ENCODE peak calls at places on chromosomes 6 and 20, in five cellular contexts. M, G, D, T and I are unnamed samples. For H3K4me1, the result is how much of the 10 kb centered on the place peaks cover.

GRCh38 chr20:51481311-51481997 is 61.1 kb downstream of the NFATC2 start:
- DNase-seq in M (no peak), G (no peak), D (no peak), T (no peak), I (no peak)

GRCh38 chr6:119283214-119283613 is 66.3 kb downstream of the MAN1A1 start:
- DNase-seq in M (no peak), G (no peak), D (no peak), T (no peak), I (no peak)

GRCh38 chr6:109491207-109491938 is 8.4 kb upstream of the ZBTB24 start:
- DNase-seq in M (no peak), G (no peak), D (no peak), T (no peak), I (no peak)

GRCh38 chr6:156190270-156190669 is 586.9 kb upstream of the ARID1B start:
- DNase-seq in M (no peak), G (no peak), D (no peak), T (no peak), I (no peak)

GRCh38 chr20:25321262-25321831 is 69.3 kb downstream of the ABHD12 start:
- DNase-seq in M (peak), G (no peak), D (no peak), T (no peak), I (no peak)

GRCh38 chr6:104558746-104559145 is 301.0 kb downstream of the HACE1 start:
- DNase-seq in M (no peak), G (no peak), D (no peak), T (no peak), I (no peak)

GRCh38 chr6:98957440-98957839 is 9.7 kb upstream of the FBXL4 start:
- DNase-seq in M (no peak), G (peak), D (no peak), T (no peak), I (no peak)

GRCh38 chr6:12483712-12484111 is 193.6 kb downstream of the EDN1 start:
- DNase-seq in M (no peak), G (peak), D (no peak), T (no peak), I (no peak)

GRCh38 chr6:6455272-6455671 is 133.2 kb upstream of the LY86 start:
- DNase-seq in M (no peak), G (no peak), D (no peak), T (no peak), I (no peak)

GRCh38 chr6:4031442-4031841 is 47.5 kb downstream of the FAM217A start:
- DNase-seq in M (no peak), G (no peak), D (no peak), T (no peak), I (no peak)
- H3K4me1 ChIP-seq in M (under half), G (under half), D (under half), T (under half), I (under half)

GRCh38 chr20:53749499-53749898 is 155.9 kb upstream of the ZNF217 start:
- DNase-seq in M (no peak), G (no peak), D (no peak), T (no peak), I (no peak)

GRCh38 chr20:53752583-53752970 is 158.9 kb upstream of the ZNF217 start:
- DNase-seq in M (no peak), G (no peak), D (no peak), T (no peak), I (no peak)

GRCh38 chr20:53751394-53752368 is 158.0 kb upstream of the ZNF217 start:
- DNase-seq in M (peak), G (no peak), D (no peak), T (no peak), I (no peak)

GRCh38 chr20:53748821-53749402 is 155.3 kb upstream of the ZNF217 start:
- DNase-seq in M (no peak), G (peak), D (no peak), T (no peak), I (no peak)

DNA sequence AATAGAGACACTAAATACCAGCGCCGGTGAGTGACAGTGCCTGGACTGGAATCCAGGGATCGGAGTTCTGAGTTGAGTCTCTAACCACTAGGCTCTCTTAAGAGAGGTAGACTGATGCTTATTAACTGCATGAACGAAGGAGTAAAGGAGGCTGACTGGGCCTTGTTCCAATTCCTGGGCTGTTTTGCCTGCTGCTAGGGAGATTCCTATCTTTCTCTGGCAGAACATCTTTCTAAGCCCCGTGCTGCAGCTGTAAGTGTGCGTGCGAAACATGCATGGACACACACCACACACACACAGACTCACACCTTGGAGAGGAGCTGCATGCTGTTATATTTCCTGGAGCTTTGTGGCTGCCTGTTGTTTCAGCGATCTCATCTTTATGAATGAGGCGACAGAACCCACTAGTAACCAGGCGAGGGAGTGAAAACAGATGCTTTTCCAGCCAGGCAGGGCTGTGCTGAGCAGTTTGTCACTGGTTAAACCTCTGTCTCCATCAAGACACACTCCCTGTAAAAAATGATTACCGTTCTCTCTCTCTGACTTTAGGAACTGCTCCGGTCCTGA is 157.3 kb upstream of the ZNF217 start:
- DNase-seq in M (no peak), G (no peak), D (peak), T (no peak), I (no peak)
- H3K4me1 ChIP-seq in M (under half), G (under half), D (under half), T (under half), I (under half)

GRCh38 chr20:45341579-45341938 is 6.7 kb downstream of the SDC4 start:
- DNase-seq in M (no peak), G (no peak), D (no peak), T (no peak), I (peak)
- H3K4me1 ChIP-seq in M (under half), G (half or more), D (half or more), T (half or more), I (half or more)

GRCh38 chr6:43176423-43176786 is 5.3 kb downstream of the SRF start:
- DNase-seq in M (no peak), G (no peak), D (no peak), T (no peak), I (no peak)

GRCh38 chr6:43175676-43176422 is 4.8 kb downstream of the SRF start:
- DNase-seq in M (no peak), G (no peak), D (no peak), T (no peak), I (no peak)

GRCh38 chr6:43178951-43179830 is 2.8 kb upstream of the CUL9 start:
- DNase-seq in M (no peak), G (no peak), D (no peak), T (no peak), I (no peak)

GRCh38 chr6:43180058-43180457 is 1.9 kb upstream of the CUL9 start:
- DNase-seq in M (no peak), G (no peak), D (no peak), T (no peak), I (no peak)

DNA sequence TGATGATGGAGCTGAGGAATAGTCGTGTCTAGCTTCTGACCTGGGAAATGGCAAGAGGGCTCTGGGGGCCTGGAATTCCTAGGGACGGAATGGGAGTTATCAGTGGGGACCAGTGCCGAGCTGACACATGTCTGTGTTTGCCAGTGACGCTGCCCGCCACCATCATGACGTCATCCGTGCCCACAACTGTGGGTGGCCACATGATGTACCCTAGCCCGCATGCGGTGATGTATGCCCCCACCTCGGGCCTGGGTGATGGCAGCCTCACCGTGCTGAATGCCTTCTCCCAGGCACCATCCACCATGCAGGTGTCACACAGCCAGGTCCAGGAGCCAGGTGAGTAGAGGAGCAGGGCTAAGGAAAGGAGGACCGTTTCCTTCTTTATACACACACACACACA is 3.8 kb upstream of the CUL9 start:
- DNase-seq in M (no peak), G (no peak), D (no peak), T (no peak), I (no peak)
- H3K4me1 ChIP-seq in M (under half), G (under half), D (under half), T (under half), I (under half)

GRCh38 chr6:165487347-165487746 is 175.7 kb downstream of the PDE10A start:
- DNase-seq in M (no peak), G (no peak), D (no peak), T (no peak), I (no peak)

GRCh38 chr6:165486183-165487137 is 176.6 kb downstream of the PDE10A start:
- DNase-seq in M (no peak), G (no peak), D (peak), T (peak), I (no peak)

GRCh38 chr6:165487950-165488349 is 175.1 kb downstream of the PDE10A start:
- DNase-seq in M (no peak), G (no peak), D (no peak), T (no peak), I (no peak)

GRCh38 chr6:165480916-165481315 is 171.5 kb upstream of the C6orf118 start:
- DNase-seq in M (no peak), G (no peak), D (no peak), T (no peak), I (no peak)

GRCh38 chr6:165484178-165484889 is 174.9 kb upstream of the C6orf118 start:
- DNase-seq in M (no peak), G (no peak), D (peak), T (peak), I (no peak)
- H3K4me1 ChIP-seq in M (under half), G (under half), D (under half), T (under half), I (under half)

GRCh38 chr6:31661867-31662723 is 1.5 kb upstream of the C6orf47 start:
- DNase-seq in M (no peak), G (no peak), D (no peak), T (no peak), I (no peak)
- H3K4me1 ChIP-seq in M (under half), G (under half), D (under half), T (under half), I (half or more)

GRCh38 chr6:36330366-36330765 is 6.3 kb downstream of the BNIP5 start:
- DNase-seq in M (no peak), G (no peak), D (no peak), T (no peak), I (no peak)
- H3K4me1 ChIP-seq in M (under half), G (under half), D (under half), T (under half), I (under half)